ENCODE peak calls at places on chromosomes 11 and 22, in seven cellular contexts. R, S, C, M, U, G and Z are unnamed samples.

GRCh38 chr22:41619979-41620645 is 731 bp downstream of the DESI1 start:
- DNase-seq in U (no peak), G (peak), M (no peak), C (peak), R (peak), S (no peak), Z (no peak)

GRCh38 chr11:116874251-116874650 is 36.8 kb upstream of the APOA1 start:
- DNase-seq in G (no peak), U (peak), R (no peak), C (no peak), S (no peak), M (no peak), Z (no peak)

GRCh38 chr11:61897387-61898246 is 6.3 kb upstream of the FADS3 start:
- DNase-seq in G (peak), U (peak), C (peak), S (peak), R (peak), M (peak), Z (peak)

GRCh38 chr11:67352546-67353316 is 615 bp downstream of the POLD4 start:
- DNase-seq in G (no peak), C (peak), M (no peak), S (peak), R (peak), U (no peak), Z (peak)

GRCh38 chr11:127157225-127157624 is 156.7 kb upstream of the KIRREL3 start:
- DNase-seq in R (no peak), C (no peak), S (no peak), M (no peak), G (no peak), U (no peak), Z (no peak)

GRCh38 chr11:65539401-65540289 is 14.8 kb downstream of the SCYL1 start:
- DNase-seq in C (no peak), R (peak), U (no peak), S (no peak), G (no peak), M (no peak), Z (no peak)

GRCh38 chr11:17328856-17329490 is 22.6 kb upstream of the NCR3LG1 start:
- DNase-seq in M (no peak), R (no peak), G (no peak), C (no peak), U (no peak), S (no peak), Z (no peak)

GRCh38 chr11:92224394-92225205 is at the start of gene FAT3:
- DNase-seq in R (no peak), G (no peak), M (no peak), S (no peak), U (peak), C (peak), Z (peak)

GRCh38 chr11:113189909-113190667 is 124.3 kb upstream of the TTC12 start:
- DNase-seq in S (no peak), U (peak), R (no peak), M (no peak), C (peak), G (no peak), Z (no peak)

GRCh38 chr11:61488651-61489291 is 19.8 kb upstream of the LRRC10B start:
- DNase-seq in C (no peak), R (no peak), G (no peak), S (no peak), U (peak), M (no peak), Z (peak)

GRCh38 chr11:77381749-77382693 is 80.5 kb upstream of the GDPD4 start:
- DNase-seq in S (no peak), R (no peak), C (no peak), G (no peak), U (peak), M (no peak), Z (no peak)

GRCh38 chr11:77819411-77819920 is 1.1 kb downstream of the RSF1 start:
- DNase-seq in M (peak), R (peak), U (peak), S (peak), G (peak), C (peak), Z (peak)

GRCh38 chr22:19857382-19857781 is 2.7 kb upstream of the GNB1L start:
- DNase-seq in M (no peak), S (no peak), R (no peak), G (no peak), C (no peak), U (no peak), Z (no peak)

GRCh38 chr11:82890002-82890341 is 10.3 kb downstream of the PRCP start:
- DNase-seq in M (no peak), R (no peak), S (no peak), G (no peak), U (no peak), C (no peak), Z (no peak)